ENCODE peak calls at places on chromosomes 3 and 15, in six cellular contexts. Z is NCI-H1105 treated with DMSO at 0.1 percent for 48 hours; A is activated CD8-positive, alpha-beta memory T cell treated with anti-CD3 and anti-CD28 coated beads for 1 hour; L is A549; C is stimulated activated CD4-positive, alpha-beta T cell treated with anti-CD3 and anti-CD28 coated beads, Interleukin-12 subunit alpha, Interleukin-12 subunit beta, amount 100 ng/mL, for 24 hours; B is T follicular helper cell. M is an unnamed sample.

GRCh38 chr3:131840151-131840797 is 194.5 kb downstream of the CPNE4 start:
- DNase-seq in Z (no peak), A (no peak), L (no peak), C (no peak), B (no peak), M (no peak)

GRCh38 chr3:178170698-178171535 is 365.3 kb upstream of the KCNMB2 start:
- DNase-seq in Z (no peak), A (no peak), L (no peak), C (no peak), B (no peak), M (peak; percentile 57)

GRCh38 chr15:99931703-99932603 is 198.7 kb upstream of the LYSMD4 start:
- DNase-seq in Z (no peak), A (no peak), L (no peak), C (no peak), B (no peak), M (no peak)

GRCh38 chr3:14237431-14237830 is 58.8 kb downstream of the LSM3 start:
- DNase-seq in Z (no peak), A (no peak), L (no peak), C (no peak), B (no peak), M (no peak)

GRCh38 chr3:152291649-152292066 is 22.9 kb downstream of the MBNL1 start:
- DNase-seq in Z (no peak), A (no peak), L (no peak), C (no peak), B (no peak), M (no peak)

GRCh38 chr15:101211897-101212296 is 40.0 kb downstream of the CHSY1 start:
- DNase-seq in Z (no peak), A (no peak), L (no peak), C (no peak), B (no peak), M (no peak)

GRCh38 chr3:144295619-144296018 is 324.0 kb downstream of the DIPK2A start:
- DNase-seq in Z (no peak), A (no peak), L (no peak), C (no peak), B (no peak), M (no peak)

GRCh38 chr3:189455009-189455408 is 176.2 kb upstream of the TP63 start:
- DNase-seq in Z (no peak), A (no peak), L (no peak), C (no peak), B (no peak), M (peak; percentile 45)

GRCh38 chr15:80999623-81000036 is 1.1 kb upstream of the TLNRD1 start:
- DNase-seq in Z (no peak), A (no peak), L (no peak), C (peak; percentile 60), B (peak; percentile 37), M (no peak)

GRCh38 chr3:171880471-171880870 is 37.3 kb downstream of the TMEM212 start:
- DNase-seq in Z (no peak), A (no peak), L (no peak), C (no peak), B (no peak), M (no peak)

GRCh38 chr3:36942632-36943248 is 2.1 kb downstream of the TRANK1 start:
- DNase-seq in Z (no peak), A (no peak), L (no peak), C (no peak), B (no peak), M (no peak)

GRCh38 chr3:175357758-175358157 is 498.6 kb downstream of the NAALADL2 start:
- DNase-seq in Z (no peak), A (no peak), L (no peak), C (no peak), B (no peak), M (no peak)

GRCh38 chr3:94799420-94800060 is 736.7 kb downstream of the NSUN3 start:
- DNase-seq in Z (no peak), A (no peak), L (no peak), C (no peak), B (no peak), M (no peak)

GRCh38 chr15:83292317-83292716 is 7.9 kb upstream of the BNC1 start:
- DNase-seq in Z (no peak), A (no peak), L (no peak), C (no peak), B (no peak), M (no peak)

GRCh38 chr3:169090559-169090958 is 573.0 kb downstream of the MECOM start:
- DNase-seq in Z (no peak), A (no peak), L (no peak), C (no peak), B (no peak), M (no peak)

GRCh38 chr15:80694624-80695098 is 449 bp upstream of the ABHD17C start:
- DNase-seq in Z (no peak), A (no peak), L (peak; percentile 72), C (peak; percentile 12), B (no peak), M (peak; percentile 35)

GRCh38 chr3:172708905-172709775 is 1.7 kb downstream of the NCEH1 start:
- DNase-seq in Z (no peak), A (no peak), L (no peak), C (no peak), B (no peak), M (peak; percentile 34)

GRCh38 chr3:187367561-187368103 is 553 bp upstream of the RTP4 start:
- DNase-seq in Z (no peak), A (no peak), L (no peak), C (no peak), B (no peak), M (no peak)

GRCh38 chr15:85667491-85668424 is 127.0 kb downstream of the KLHL25 start:
- DNase-seq in Z (no peak), A (no peak), L (peak; percentile 80), C (no peak), B (peak; percentile 65), M (no peak)

GRCh38 chr3:22471557-22471956 is 720.5 kb upstream of the ZNF385D start:
- DNase-seq in Z (no peak), A (no peak), L (no peak), C (no peak), B (no peak), M (no peak)

GRCh38 chr3:129365296-129365695 is 63.1 kb downstream of the EFCAB12 start:
- DNase-seq in Z (no peak), A (no peak), L (no peak), C (no peak), B (no peak), M (no peak)

GRCh38 chr15:77863491-77864105 is 213.9 kb downstream of the TBC1D2B start:
- DNase-seq in Z (no peak), A (no peak), L (no peak), C (no peak), B (no peak), M (no peak)

GRCh38 chr15:94670436-94671034 is 439.2 kb downstream of the MCTP2 start:
- DNase-seq in Z (peak; percentile 38), A (no peak), L (peak; percentile 39), C (no peak), B (no peak), M (peak; percentile 59)

GRCh38 chr15:25416693-25417092 is 22.1 kb downstream of the UBE3A start:
- DNase-seq in Z (peak; percentile 72), A (no peak), L (no peak), C (no peak), B (no peak), M (peak; percentile 80)

GRCh38 chr3:30199096-30199734 is 407.2 kb upstream of the TGFBR2 start:
- DNase-seq in Z (peak; percentile 38), A (peak; percentile 42), L (peak; percentile 15), C (peak; percentile 69), B (peak; percentile 37), M (peak; percentile 67)

GRCh38 chr3:99878005-99878404 is 60.3 kb downstream of the CMSS1 start:
- DNase-seq in Z (no peak), A (no peak), L (no peak), C (no peak), B (no peak), M (no peak)

GRCh38 chr3:66473637-66474036 is 27.2 kb downstream of the LRIG1 start:
- DNase-seq in Z (no peak), A (no peak), L (no peak), C (no peak), B (no peak), M (no peak)

GRCh38 chr15:99251436-99251821 is at the start of gene LRRC28:
- DNase-seq in Z (no peak), A (no peak), L (no peak), C (no peak), B (no peak), M (no peak)

GRCh38 chr15:34886134-34886533 is 83.4 kb downstream of the AQR start:
- DNase-seq in Z (no peak), A (no peak), L (no peak), C (no peak), B (no peak), M (no peak)

GRCh38 chr15:29860872-29861271 is 38.6 kb upstream of the TJP1 start:
- DNase-seq in Z (no peak), A (no peak), L (no peak), C (no peak), B (no peak), M (no peak)

GRCh38 chr3:58521917-58522680 is 14.9 kb downstream of the ACOX2 start:
- DNase-seq in Z (no peak), A (no peak), L (no peak), C (no peak), B (no peak), M (peak; percentile 71)

GRCh38 chr3:38130631-38131065 is 6.3 kb downstream of the ACAA1 start:
- DNase-seq in Z (no peak), A (no peak), L (no peak), C (no peak), B (no peak), M (no peak)

GRCh38 chr3:105827959-105828358 is 40.9 kb downstream of the CBLB start:
- DNase-seq in Z (no peak), A (no peak), L (peak; percentile 49), C (no peak), B (no peak), M (peak; percentile 44)

GRCh38 chr3:46429671-46430070 is 22.6 kb downstream of the CCRL2 start:
- DNase-seq in Z (no peak), A (no peak), L (no peak), C (no peak), B (no peak), M (no peak)

GRCh38 chr15:23447107-23447500 is at the start of gene GOLGA6L2:
- DNase-seq in Z (no peak), A (no peak), L (no peak), C (no peak), B (no peak), M (no peak)

GRCh38 chr3:66863205-66864135 is 134.6 kb upstream of the KBTBD8 start:
- DNase-seq in Z (peak; percentile 65), A (no peak), L (no peak), C (no peak), B (no peak), M (peak; percentile 18)

GRCh38 chr3:11438636-11439035 is 166.4 kb downstream of the ATG7 start:
- DNase-seq in Z (no peak), A (no peak), L (no peak), C (no peak), B (no peak), M (no peak)

GRCh38 chr3:9130318-9131110 is 118.9 kb downstream of the SRGAP3 start:
- DNase-seq in Z (no peak), A (no peak), L (no peak), C (no peak), B (no peak), M (peak; percentile 36)

GRCh38 chr15:69017978-69018377 is 3.5 kb downstream of the NOX5 start:
- DNase-seq in Z (no peak), A (no peak), L (no peak), C (no peak), B (no peak), M (no peak)